ENCODE peak calls at places on chromosomes 3 and 15, in four cellular contexts. M is GM12878, K is HCT116, N is H1. D is an unnamed sample.

GRCh38 chr15:65305776-65306175 is 1.3 kb downstream of the RNU5B-1 start:
- DNase-seq in M (no peak), K (no peak), N (no peak), D (no peak)

GRCh38 chr3:127254730-127255129 is 33.1 kb downstream of the PRR20G start:
- DNase-seq in M (no peak), K (peak), N (no peak), D (peak)

GRCh38 chr15:79172032-79172481 is 81.5 kb upstream of the RASGRF1 start:
- DNase-seq in M (no peak), K (no peak), N (no peak), D (no peak)

GRCh38 chr3:4413467-4413866 is 53.6 kb downstream of the SUMF1 start:
- DNase-seq in M (no peak), K (no peak), N (no peak), D (no peak)

GRCh38 chr3:129665024-129665768 is 58.7 kb upstream of the PLXND1 start:
- DNase-seq in M (no peak), K (no peak), N (no peak), D (no peak)

GRCh38 chr3:197376735-197377555 is 78.5 kb upstream of the DLG1 start:
- DNase-seq in M (no peak), K (no peak), N (no peak), D (no peak)

GRCh38 chr3:24343084-24343783 is 151.4 kb downstream of the THRB start:
- DNase-seq in M (no peak), K (no peak), N (no peak), D (no peak)

GRCh38 chr3:47108546-47108945 is 55.4 kb downstream of the SETD2 start:
- DNase-seq in M (no peak), K (no peak), N (peak), D (no peak)

GRCh38 chr15:75233504-75234190 is 24.5 kb upstream of the GOLGA6C start:
- DNase-seq in M (no peak), K (no peak), N (no peak), D (no peak)

GRCh38 chr3:144821583-144821982 is 850.0 kb downstream of the DIPK2A start:
- DNase-seq in M (no peak), K (no peak), N (no peak), D (no peak)

GRCh38 chr3:68256635-68257034 is 602.2 kb upstream of the SUCLG2 start:
- DNase-seq in M (no peak), K (no peak), N (no peak), D (no peak)

GRCh38 chr3:141049681-141050080 is 1.5 kb upstream of the SPSB4 start:
- DNase-seq in M (no peak), K (no peak), N (no peak), D (no peak)

GRCh38 chr3:197926418-197926817 is 23.6 kb upstream of the RPL35A start:
- DNase-seq in M (no peak), K (no peak), N (peak), D (peak)

GRCh38 chr15:86139828-86140227 is 60.2 kb downstream of the AGBL1 start:
- DNase-seq in M (no peak), K (no peak), N (no peak), D (no peak)

GRCh38 chr3:128787256-128788253 is 61.6 kb downstream of the RAB7A start:
- DNase-seq in M (no peak), K (peak), N (no peak), D (peak)

GRCh38 chr3:177905895-177906511 is 630.2 kb upstream of the KCNMB2 start:
- DNase-seq in M (no peak), K (no peak), N (no peak), D (no peak)

GRCh38 chr3:50637012-50637411 is 20.1 kb downstream of the MAPKAPK3 start:
- DNase-seq in M (no peak), K (no peak), N (no peak), D (no peak)

GRCh38 chr3:128436214-128436613 is 30.5 kb downstream of the DNAJB8 start:
- DNase-seq in M (no peak), K (no peak), N (no peak), D (no peak)

GRCh38 chr3:142028174-142028833 is 121.0 kb downstream of the TFDP2 start:
- DNase-seq in M (peak), K (peak), N (no peak), D (peak)

GRCh38 chr15:64507293-64507802 is 47.0 kb downstream of the ZNF609 start:
- DNase-seq in M (peak), K (no peak), N (no peak), D (no peak)

GRCh38 chr3:133573054-133573628 is 345 bp upstream of the CDV3 start:
- DNase-seq in M (peak), K (peak), N (peak), D (peak)

GRCh38 chr3:147630921-147631320 is 221.8 kb downstream of the ZIC1 start:
- DNase-seq in M (no peak), K (no peak), N (no peak), D (no peak)

GRCh38 chr3:170967682-170968081 is 58.8 kb downstream of the SLC2A2 start:
- DNase-seq in M (no peak), K (no peak), N (no peak), D (no peak)

GRCh38 chr3:67976683-67977082 is 322.3 kb upstream of the SUCLG2 start:
- DNase-seq in M (no peak), K (no peak), N (no peak), D (no peak)

GRCh38 chr15:55823191-55823670 is 80.3 kb upstream of the PRTG start:
- DNase-seq in M (no peak), K (no peak), N (no peak), D (no peak)

GRCh38 chr3:36823806-36824205 is 59.5 kb upstream of the DCLK3 start:
- DNase-seq in M (no peak), K (no peak), N (no peak), D (no peak)

GRCh38 chr15:94412979-94413741 is 181.8 kb downstream of the MCTP2 start:
- DNase-seq in M (no peak), K (peak), N (no peak), D (peak)

GRCh38 chr3:98657429-98657828 is 64.0 kb upstream of the CPOX start:
- DNase-seq in M (no peak), K (peak), N (peak), D (peak)

GRCh38 chr15:32042269-32042996 is 12.1 kb downstream of the CHRNA7 start:
- DNase-seq in M (no peak), K (peak), N (no peak), D (peak)

GRCh38 chr3:136860541-136860940 is 1.5 kb upstream of the NCK1 start:
- DNase-seq in M (no peak), K (no peak), N (no peak), D (no peak)

GRCh38 chr3:64295594-64295993 is 70.3 kb upstream of the PRICKLE2 start:
- DNase-seq in M (no peak), K (no peak), N (no peak), D (no peak)
- TF ChIP-seq JUND in M (no peak), K (no peak), N (no peak), D (no peak)

GRCh38 chr3:70890085-70890484 is 577.6 kb upstream of the MDFIC2 start:
- DNase-seq in M (no peak), K (no peak), N (no peak), D (no peak)
- TF ChIP-seq JUND in M (no peak), K (no peak), N (no peak), D (no peak)

DNA sequence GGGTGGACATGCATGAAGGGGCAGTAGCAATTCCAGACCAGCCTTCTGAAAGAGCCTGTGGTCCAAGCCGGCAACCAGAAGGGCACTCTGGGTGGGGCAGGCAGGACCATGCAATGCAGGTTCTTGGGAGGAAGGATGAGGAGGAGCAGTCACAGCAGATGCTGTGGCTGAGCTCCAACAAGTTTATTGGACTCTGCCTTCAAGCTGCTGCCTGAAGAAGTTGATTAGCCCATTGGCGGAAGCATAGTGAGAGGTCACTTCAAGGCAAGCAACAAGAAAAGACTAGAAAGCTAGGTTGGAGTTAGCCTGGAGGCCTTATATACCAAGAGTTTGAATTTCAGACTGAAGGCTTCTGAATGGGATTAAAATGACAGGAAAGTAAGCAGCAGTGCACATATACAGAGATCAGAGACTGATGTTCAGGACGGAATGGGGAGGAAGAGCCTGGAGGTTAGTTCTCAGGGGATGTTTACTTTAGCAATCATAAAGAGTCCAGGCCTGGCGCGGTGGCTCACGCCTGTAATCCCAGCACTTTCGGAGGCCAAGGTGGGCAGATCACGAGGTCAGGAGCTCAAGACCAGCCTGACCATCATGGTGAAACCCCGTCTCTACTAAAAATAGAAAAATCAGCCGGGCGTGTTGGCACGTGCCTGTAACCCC is 39.9 kb downstream of the SFMBT1 start:
- DNase-seq in M (no peak), K (no peak), N (no peak), D (no peak)
- TF ChIP-seq JUND in M (no peak), K (no peak), N (no peak), D (no peak)

DNA sequence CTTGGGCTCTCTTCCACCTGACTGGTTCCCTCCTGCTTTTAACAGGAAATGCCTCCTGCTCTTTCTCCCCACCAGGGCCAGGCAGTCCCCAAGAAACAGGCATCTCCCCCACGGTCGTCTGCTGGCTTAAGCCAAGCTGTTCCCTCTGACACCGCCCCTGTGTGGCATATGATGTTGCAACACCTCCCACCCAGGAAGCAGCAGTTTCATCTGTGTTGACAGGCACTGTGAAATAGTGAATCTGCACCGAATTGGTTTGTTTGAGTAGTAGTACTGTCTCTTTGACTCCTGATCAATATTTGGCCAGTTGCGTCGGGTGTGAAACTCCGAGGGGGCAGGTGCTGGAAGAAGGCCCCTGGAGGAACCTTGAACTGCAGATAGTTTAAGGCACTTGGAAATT is 188.8 kb downstream of the FEZF2 start:
- DNase-seq in M (no peak), K (no peak), N (no peak), D (no peak)
- TF ChIP-seq JUND in M (no peak), K (no peak), N (no peak), D (no peak)

GRCh38 chr3:52234516-52235447 is 4.2 kb downstream of the TWF2 start:
- DNase-seq in M (no peak), K (no peak), N (no peak), D (no peak)
- TF ChIP-seq JUND in M (no peak), K (no peak), N (no peak), D (no peak)

GRCh38 chr3:86814918-86815655 is 175.9 kb downstream of the VGLL3 start:
- DNase-seq in M (no peak), K (no peak), N (peak), D (no peak)
- TF ChIP-seq JUND in M (no peak), K (no peak), N (no peak), D (no peak)

GRCh38 chr15:74179101-74179841 is 5.8 kb downstream of the ISLR start:
- DNase-seq in M (no peak), K (no peak), N (no peak), D (no peak)
- TF ChIP-seq JUND in M (no peak), K (no peak), N (no peak), D (no peak)

GRCh38 chr15:89096664-89097063 is 8.4 kb downstream of the ABHD2 start:
- DNase-seq in M (no peak), K (no peak), N (no peak), D (no peak)
- TF ChIP-seq JUND in M (no peak), K (no peak), N (no peak), D (no peak)

DNA sequence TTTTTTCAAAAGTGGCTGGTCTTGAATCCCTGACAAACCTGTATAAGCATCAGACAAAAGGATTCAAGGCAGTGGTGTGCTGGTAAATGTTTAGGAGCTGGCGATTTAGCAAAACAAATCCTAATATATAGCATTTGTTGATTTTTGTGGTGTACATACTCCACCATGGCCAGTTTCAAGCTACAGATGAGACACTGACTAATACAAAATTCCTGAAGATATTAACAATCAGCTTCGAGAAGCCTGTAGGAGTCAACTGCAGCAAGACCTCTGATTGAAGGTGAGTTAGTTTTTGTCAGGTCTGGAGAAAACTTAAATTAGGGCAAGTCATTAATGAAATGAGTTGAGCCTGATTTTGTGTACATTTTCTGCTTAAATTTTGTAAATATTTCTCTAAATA is 6.7 kb downstream of the STRIT1 start:
- DNase-seq in M (no peak), K (no peak), N (no peak), D (no peak)
- TF ChIP-seq JUND in M (no peak), K (no peak), N (no peak), D (no peak)